ENCODE peak calls at places on chromosomes 12 and 14, in eight cellular contexts. L, S, M, B, V, P, D and X are unnamed samples.

GRCh38 chr14:24095196-24096068 is 1.3 kb downstream of the PCK2 start:
- DNase-seq in L (peak), S (peak), M (peak), B (peak), V (peak), P (peak), D (peak), X (peak)

GRCh38 chr14:48575772-48576171 is 900.4 kb upstream of the MDGA2 start:
- DNase-seq in L (no peak), S (no peak), M (no peak), B (no peak), V (no peak), P (no peak), D (no peak), X (no peak)

GRCh38 chr14:56709201-56709600 is 101.1 kb downstream of the OTX2 start:
- DNase-seq in L (no peak), S (no peak), M (no peak), B (no peak), V (no peak), P (no peak), D (no peak), X (no peak)

GRCh38 chr12:115404761-115405470 is 720.9 kb upstream of the TBX3 start:
- DNase-seq in L (no peak), S (no peak), M (no peak), B (no peak), V (no peak), P (no peak), D (no peak), X (no peak)

GRCh38 chr12:663293-663871 is at the start of gene NINJ2:
- DNase-seq in L (no peak), S (no peak), M (no peak), B (no peak), V (no peak), P (peak), D (no peak), X (no peak)

GRCh38 chr12:130557876-130558770 is 158.0 kb downstream of the RIMBP2 start:
- DNase-seq in L (peak), S (no peak), M (no peak), B (no peak), V (no peak), P (no peak), D (peak), X (no peak)

GRCh38 chr14:105343194-105343593 is 28.6 kb downstream of the PACS2 start:
- DNase-seq in L (no peak), S (no peak), M (no peak), B (no peak), V (no peak), P (no peak), D (no peak), X (no peak)

GRCh38 chr12:104953323-104953722 is 4.8 kb downstream of the SLC41A2 start:
- DNase-seq in L (peak), S (no peak), M (no peak), B (no peak), V (peak), P (no peak), D (peak), X (no peak)

GRCh38 chr14:29463727-29464370 is 463.8 kb downstream of the PRKD1 start:
- DNase-seq in L (no peak), S (no peak), M (no peak), B (no peak), V (no peak), P (no peak), D (no peak), X (no peak)

GRCh38 chr12:82818276-82819035 is 131.8 kb downstream of the TMTC2 start:
- DNase-seq in L (no peak), S (no peak), M (no peak), B (no peak), V (no peak), P (no peak), D (no peak), X (no peak)

GRCh38 chr14:57820581-57820980 is 45.3 kb downstream of the SLC35F4 start:
- DNase-seq in L (no peak), S (no peak), M (no peak), B (no peak), V (no peak), P (no peak), D (no peak), X (no peak)

GRCh38 chr12:57726884-57727757 is 11.4 kb downstream of the AGAP2 start:
- DNase-seq in L (no peak), S (peak), M (peak), B (no peak), V (peak), P (peak), D (peak), X (no peak)

GRCh38 chr12:22543246-22544037 is 900 bp downstream of the C2CD5 start:
- DNase-seq in L (peak), S (peak), M (peak), B (no peak), V (peak), P (peak), D (peak), X (peak)

GRCh38 chr14:31268216-31268615 is 60.6 kb upstream of the HECTD1 start:
- DNase-seq in L (no peak), S (no peak), M (no peak), B (no peak), V (no peak), P (no peak), D (no peak), X (no peak)

GRCh38 chr12:42273706-42274105 is 35.7 kb upstream of the YAF2 start:
- DNase-seq in L (no peak), S (no peak), M (no peak), B (no peak), V (no peak), P (no peak), D (no peak), X (no peak)

DNA sequence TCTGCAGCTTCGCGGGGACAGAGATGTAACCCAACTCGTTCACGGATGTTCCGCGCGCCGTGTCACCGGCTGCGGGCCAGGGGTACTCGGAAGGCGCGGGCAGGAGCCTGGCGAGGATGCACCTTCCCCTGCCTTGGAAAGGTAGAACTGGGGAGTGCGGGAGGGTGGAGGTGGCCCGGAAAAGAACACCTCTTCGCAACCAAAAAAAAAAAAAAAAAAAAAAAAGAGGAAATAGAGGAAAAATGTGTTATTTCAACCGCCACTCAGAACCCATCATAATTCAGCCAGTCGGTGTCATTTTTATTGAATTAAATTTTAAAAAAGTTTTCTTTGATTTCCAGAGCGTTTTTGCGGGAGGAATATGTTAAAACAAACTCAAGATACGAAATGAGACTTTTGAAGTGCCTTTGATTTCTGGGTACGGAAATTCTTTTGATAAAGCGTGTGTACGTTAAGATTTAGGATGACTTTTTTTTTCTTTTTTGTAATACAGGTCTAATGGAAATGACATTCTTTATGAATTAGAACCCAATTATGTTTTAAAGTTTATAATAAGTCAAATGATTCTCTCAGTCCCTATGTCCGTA is 8.9 kb downstream of the CDKN1B start:
- DNase-seq in L (no peak), S (no peak), M (no peak), B (no peak), V (no peak), P (no peak), D (no peak), X (no peak)
- TF ChIP-seq POLR2A in L (no peak), S (no peak), M (no peak), B (no peak), V (no peak), P (no peak), D (no peak), X (peak)

GRCh38 chr12:52951640-52952039 is 2.7 kb downstream of the KRT18 start:
- DNase-seq in L (no peak), S (no peak), M (no peak), B (no peak), V (no peak), P (no peak), D (no peak), X (no peak)

GRCh38 chr12:52950553-52950952 is 1.6 kb downstream of the KRT18 start:
- DNase-seq in L (no peak), S (no peak), M (no peak), B (no peak), V (no peak), P (no peak), D (no peak), X (no peak)

GRCh38 chr12:52947738-52948423 is 1.0 kb upstream of the KRT18 start:
- DNase-seq in L (no peak), S (no peak), M (no peak), B (no peak), V (no peak), P (no peak), D (no peak), X (no peak)

GRCh38 chr12:52951126-52951525 is 2.2 kb downstream of the KRT18 start:
- DNase-seq in L (no peak), S (no peak), M (no peak), B (no peak), V (no peak), P (no peak), D (no peak), X (no peak)

DNA sequence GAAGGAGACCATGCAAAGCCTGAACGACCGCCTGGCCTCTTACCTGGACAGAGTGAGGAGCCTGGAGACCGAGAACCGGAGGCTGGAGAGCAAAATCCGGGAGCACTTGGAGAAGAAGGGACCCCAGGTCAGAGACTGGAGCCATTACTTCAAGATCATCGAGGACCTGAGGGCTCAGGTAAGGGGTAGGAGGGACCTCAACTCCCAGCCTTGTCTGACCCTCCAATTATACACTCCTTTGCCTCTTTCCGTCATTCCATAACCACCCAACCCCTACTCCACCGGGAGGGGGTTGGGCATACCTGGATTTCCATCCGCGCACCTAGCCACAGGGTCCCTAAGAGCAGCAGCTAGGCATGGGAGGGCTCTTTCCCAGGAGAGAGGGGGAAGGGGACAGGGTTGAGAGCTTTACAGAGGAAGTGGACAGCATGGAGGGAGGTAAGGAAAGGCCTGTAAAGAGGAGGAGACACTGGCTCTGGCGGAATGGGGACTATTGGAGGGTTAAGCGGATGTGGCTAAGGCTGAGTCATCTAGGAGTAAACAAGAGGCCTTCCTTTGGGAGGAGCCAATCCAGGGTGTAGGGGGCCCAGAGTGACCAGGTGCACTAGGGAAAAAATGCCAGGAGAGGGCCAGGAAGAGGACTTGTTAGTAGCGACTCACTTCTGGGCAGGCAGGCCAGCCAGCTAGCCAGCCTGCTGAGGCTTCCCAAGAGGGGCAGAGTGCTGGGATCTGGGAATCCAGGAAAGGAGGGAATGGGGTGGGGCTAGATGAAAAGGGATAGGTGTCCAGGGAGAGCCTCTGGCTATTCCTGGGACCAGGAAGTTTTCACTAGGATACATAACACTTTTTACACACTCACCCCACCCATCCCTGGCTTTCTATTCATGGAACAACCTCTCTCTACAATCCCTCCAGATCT is 754 bp downstream of the KRT18 start:
- DNase-seq in L (peak), S (peak), M (no peak), B (no peak), V (peak), P (no peak), D (peak), X (no peak)
- TF ChIP-seq POLR2A in L (peak), S (no peak), M (no peak), B (no peak), V (peak), P (no peak), D (peak), X (no peak)

GRCh38 chr12:52059582-52060497 is 8.6 kb downstream of the NR4A1 start:
- DNase-seq in L (no peak), S (no peak), M (peak), B (no peak), V (no peak), P (no peak), D (peak), X (no peak)

GRCh38 chr12:52057614-52057939 is 6.3 kb downstream of the NR4A1 start:
- DNase-seq in L (no peak), S (no peak), M (no peak), B (no peak), V (no peak), P (no peak), D (no peak), X (no peak)

GRCh38 chr12:52057958-52058576 is 6.8 kb downstream of the NR4A1 start:
- DNase-seq in L (no peak), S (no peak), M (peak), B (no peak), V (no peak), P (no peak), D (no peak), X (no peak)

GRCh38 chr12:52056801-52057613 is 5.8 kb downstream of the NR4A1 start:
- DNase-seq in L (no peak), S (no peak), M (peak), B (no peak), V (no peak), P (no peak), D (peak), X (no peak)

DNA sequence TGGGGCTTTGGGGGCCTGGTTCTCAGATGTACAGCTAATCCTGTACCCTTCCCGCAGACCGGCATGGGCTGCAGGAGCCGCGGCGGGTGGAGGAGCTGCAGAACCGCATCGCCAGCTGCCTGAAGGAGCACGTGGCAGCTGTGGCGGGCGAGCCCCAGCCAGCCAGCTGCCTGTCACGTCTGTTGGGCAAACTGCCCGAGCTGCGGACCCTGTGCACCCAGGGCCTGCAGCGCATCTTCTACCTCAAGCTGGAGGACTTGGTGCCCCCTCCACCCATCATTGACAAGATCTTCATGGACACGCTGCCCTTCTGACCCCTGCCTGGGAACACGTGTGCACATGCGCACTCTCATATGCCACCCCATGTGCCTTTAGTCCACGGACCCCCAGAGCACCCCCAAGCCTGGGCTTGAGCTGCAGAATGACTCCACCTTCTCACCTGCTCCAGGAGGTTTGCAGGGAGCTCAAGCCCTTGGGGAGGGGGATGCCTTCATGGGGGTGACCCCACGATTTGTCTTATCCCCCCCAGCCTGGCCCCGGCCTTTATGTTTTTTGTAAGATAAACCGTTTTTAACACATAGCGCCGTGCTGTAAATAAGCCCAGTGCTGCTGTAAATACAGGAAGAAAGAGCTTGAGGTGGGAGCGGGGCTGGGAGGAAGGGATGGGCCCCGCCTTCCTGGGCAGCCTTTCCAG is 7.5 kb downstream of the NR4A1 start:
- DNase-seq in L (no peak), S (no peak), M (peak), B (no peak), V (no peak), P (no peak), D (peak), X (no peak)
- TF ChIP-seq POLR2A in L (no peak), S (no peak), M (peak), B (no peak), V (no peak), P (no peak), D (no peak), X (no peak)

GRCh38 chr12:111448831-111449790 is 43.4 kb downstream of the SH2B3 start:
- DNase-seq in L (peak), S (peak), M (no peak), B (no peak), V (peak), P (peak), D (no peak), X (peak)

GRCh38 chr12:111448266-111448830 is 42.6 kb downstream of the SH2B3 start:
- DNase-seq in L (peak), S (peak), M (no peak), B (no peak), V (peak), P (peak), D (no peak), X (no peak)

GRCh38 chr12:111451232-111451631 is 45.5 kb downstream of the SH2B3 start:
- DNase-seq in L (no peak), S (no peak), M (no peak), B (no peak), V (no peak), P (no peak), D (no peak), X (no peak)

GRCh38 chr12:111451649-111452129 is 46.0 kb downstream of the SH2B3 start:
- DNase-seq in L (no peak), S (peak), M (no peak), B (no peak), V (no peak), P (peak), D (no peak), X (peak)

GRCh38 chr12:111450676-111451075 is 45.0 kb downstream of the SH2B3 start:
- DNase-seq in L (no peak), S (peak), M (no peak), B (no peak), V (no peak), P (peak), D (no peak), X (no peak)
- TF ChIP-seq POLR2A in L (no peak), S (no peak), M (no peak), B (no peak), V (no peak), P (no peak), D (no peak), X (no peak)

GRCh38 chr12:65953621-65954020 is 129.3 kb downstream of the HMGA2 start:
- DNase-seq in L (no peak), S (no peak), M (no peak), B (no peak), V (no peak), P (no peak), D (no peak), X (no peak)
- TF ChIP-seq POLR2A in L (no peak), S (no peak), M (no peak), B (no peak), V (no peak), P (no peak), D (no peak), X (no peak)

DNA sequence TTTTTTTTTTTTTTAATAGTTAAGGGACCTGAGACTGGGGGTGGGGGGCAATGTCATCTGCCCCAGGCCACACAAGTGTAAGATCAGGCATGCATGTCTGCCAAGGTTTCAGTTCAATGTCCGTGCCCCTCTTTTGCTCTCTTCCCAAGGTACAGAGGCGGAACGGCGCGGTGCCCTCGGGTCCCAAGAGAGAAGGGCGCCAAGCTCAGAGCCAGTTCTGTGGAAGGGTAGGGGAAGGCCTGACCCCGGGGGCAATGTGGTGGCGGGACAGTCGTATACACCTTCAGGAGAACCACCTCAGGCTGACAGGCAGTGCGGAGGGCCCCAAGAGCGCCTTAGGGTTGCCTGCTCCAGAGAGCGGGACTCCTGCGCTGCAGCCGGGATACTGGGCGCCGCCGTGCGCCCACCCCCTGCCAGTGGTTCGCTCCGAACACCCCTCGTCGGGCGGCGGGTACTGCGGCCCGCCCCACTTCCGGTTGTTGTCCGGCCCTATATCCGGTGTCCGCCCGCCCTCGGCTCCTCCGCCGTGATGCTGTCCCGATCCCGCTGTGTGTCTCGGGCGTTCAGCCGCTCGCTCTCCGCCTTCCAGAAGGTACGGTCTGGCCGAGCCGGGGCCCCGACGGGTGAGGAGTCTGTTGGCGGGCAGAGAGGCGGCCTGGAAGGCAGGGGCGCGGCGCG is at the start of gene DLST:
- DNase-seq in L (peak), S (peak), M (peak), B (peak), V (peak), P (peak), D (peak), X (peak)
- TF ChIP-seq POLR2A in L (peak), S (peak), M (peak), B (peak), V (peak), P (no peak), D (peak), X (peak)

DNA sequence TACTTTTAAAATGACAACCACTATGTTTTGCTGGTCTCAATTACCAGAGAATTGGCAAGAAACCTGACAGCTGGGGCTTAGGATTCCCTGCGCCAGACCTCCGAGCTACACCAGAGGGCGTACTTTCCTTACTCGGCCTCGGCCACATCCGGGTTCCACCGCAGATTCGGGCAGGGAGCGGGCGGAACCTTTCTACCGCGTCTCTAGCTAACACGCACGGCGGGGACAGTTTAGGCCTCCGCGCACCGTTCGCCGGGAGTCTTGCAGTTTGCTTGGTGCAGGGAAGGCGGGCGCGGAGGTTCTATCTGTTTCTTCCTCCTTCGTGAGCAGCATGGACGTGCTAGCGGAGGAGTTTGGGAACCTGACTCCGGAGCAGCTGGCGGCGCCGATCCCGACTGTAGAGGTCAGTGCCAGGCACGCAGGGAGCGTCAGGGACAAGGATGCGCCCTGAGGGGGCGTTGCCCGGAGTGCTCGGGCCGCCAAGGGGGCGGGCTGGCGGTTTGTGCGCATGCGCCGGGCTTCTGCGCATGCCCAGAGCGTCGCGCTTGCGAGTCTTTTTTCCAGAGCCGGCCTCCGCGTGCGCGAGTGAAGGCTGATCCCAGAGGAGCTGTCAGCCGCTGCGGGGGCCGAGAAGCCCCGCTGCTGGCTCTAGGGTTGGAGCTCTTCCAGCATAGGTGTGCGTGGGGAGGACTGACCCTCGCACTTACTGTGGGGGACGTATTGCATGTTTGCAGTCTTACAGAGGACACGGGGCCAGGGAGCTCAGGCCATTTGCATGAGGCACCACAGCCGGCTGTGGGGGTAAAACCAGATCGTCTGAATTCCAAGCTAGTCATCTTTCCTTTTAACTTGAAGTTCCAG is at the start of gene POLR3B:
- DNase-seq in L (peak), S (peak), M (peak), B (peak), V (peak), P (peak), D (peak), X (peak)
- TF ChIP-seq POLR2A in L (peak), S (peak), M (peak), B (peak), V (peak), P (no peak), D (peak), X (peak)